ENCODE peak calls at places on chromosome 4, in nine cellular contexts. Z, M, W, G, B, X, Y, A and O are unnamed samples. For H3K4me1, the result is how much of the 10 kb centered on the place peaks cover.

GRCh38 chr4:111064342-111064993 is 441.6 kb upstream of the PITX2 start:
- DNase-seq in W (peak), Y (no peak), Z (peak), X (peak), A (no peak), G (peak), M (no peak), B (no peak), O (no peak)

GRCh38 chr4:2263701-2264321 is 1.9 kb upstream of the MXD4 start:
- DNase-seq in W (no peak), A (peak), B (no peak), Z (no peak), M (peak), Y (peak), X (no peak), G (no peak), O (peak)

GRCh38 chr4:28167411-28167810 is 1306.8 kb downstream of the STIM2 start:
- DNase-seq in A (no peak), Y (no peak), M (no peak), G (no peak), X (peak), B (no peak), W (no peak), Z (no peak), O (no peak)

GRCh38 chr4:94540476-94540875 is 88.7 kb downstream of the PDLIM5 start:
- DNase-seq in M (no peak), G (no peak), X (no peak), Z (no peak), A (no peak), W (peak), B (no peak), Y (no peak), O (no peak)

GRCh38 chr4:5162909-5163508 is 111.7 kb downstream of the STK32B start:
- DNase-seq in Z (no peak), M (no peak), B (no peak), G (no peak), W (no peak), X (no peak), Y (no peak), A (no peak), O (peak)

GRCh38 chr4:132593717-132594400 is 555.2 kb upstream of the PCDH10 start:
- DNase-seq in Y (no peak), Z (peak), W (no peak), B (peak), X (no peak), G (peak), A (no peak), M (no peak), O (no peak)

GRCh38 chr4:119300072-119300387 is 21.9 kb downstream of the FABP2 start:
- DNase-seq in Y (peak), W (no peak), B (peak), Z (peak), X (no peak), G (peak), A (no peak), M (no peak), O (peak)

GRCh38 chr4:40976343-40976742 is 226.6 kb downstream of the NSUN7 start:
- DNase-seq in A (peak), Z (peak), B (peak), M (no peak), W (peak), X (peak), Y (no peak), G (peak), O (no peak)

GRCh38 chr4:64399313-64400109 is 9.7 kb downstream of the TECRL start:
- DNase-seq in B (no peak), M (no peak), Z (no peak), W (peak), A (no peak), G (no peak), X (no peak), Y (no peak), O (no peak)

GRCh38 chr4:39285111-39285795 is 80.9 kb downstream of the RFC1 start:
- DNase-seq in W (no peak), B (no peak), X (no peak), G (no peak), Z (no peak), M (no peak), A (no peak), Y (no peak), O (no peak)

GRCh38 chr4:99207911-99208718 is 10.9 kb downstream of the ADH6 start:
- DNase-seq in A (no peak), X (no peak), B (peak), Z (no peak), M (no peak), G (no peak), W (no peak), Y (no peak), O (no peak)

GRCh38 chr4:136637071-136637777 is 895.1 kb downstream of the PCDH18 start:
- DNase-seq in Z (peak), W (peak), G (peak), M (no peak), A (peak), B (peak), X (peak), Y (no peak), O (no peak)

GRCh38 chr4:152784490-152785195 is 4.9 kb downstream of the ARFIP1 start:
- DNase-seq in A (no peak), W (peak), X (peak), Y (no peak), G (peak), B (peak), M (no peak), Z (peak), O (no peak)

GRCh38 chr4:6472387-6473263 is at the start of gene PPP2R2C:
- DNase-seq in X (peak), G (peak), A (peak), Z (no peak), B (no peak), W (peak), Y (no peak), M (no peak), O (no peak)

GRCh38 chr4:173170210-173170778 is 1.7 kb downstream of the GALNT7 start:
- DNase-seq in Y (no peak), X (no peak), M (no peak), A (no peak), Z (peak), W (no peak), G (no peak), B (peak), O (no peak)

GRCh38 chr4:80240976-80241375 is 25.5 kb upstream of the FGF5 start:
- DNase-seq in M (no peak), X (no peak), B (no peak), Y (no peak), Z (no peak), A (no peak), G (peak), W (no peak), O (no peak)

GRCh38 chr4:17490575-17491059 is 21.3 kb downstream of the QDPR start:
- DNase-seq in G (no peak), A (no peak), Z (no peak), M (no peak), B (no peak), W (no peak), Y (no peak), X (no peak), O (no peak)

GRCh38 chr4:107037188-107037587 is 1.1 kb upstream of the DKK2 start:
- DNase-seq in X (no peak), A (peak), Z (peak), G (peak), M (peak), B (no peak), Y (peak), W (peak), O (peak)

GRCh38 chr4:137674066-137674465 is 141.8 kb upstream of the PCDH18 start:
- DNase-seq in X (no peak), B (no peak), A (no peak), W (no peak), Y (no peak), M (no peak), Z (peak), G (no peak), O (no peak)

GRCh38 chr4:186368291-186368690 is 102.3 kb downstream of the F11 start:
- DNase-seq in B (no peak), G (no peak), W (no peak), M (no peak), Y (no peak), X (no peak), A (no peak), Z (no peak), O (no peak)

GRCh38 chr4:188372856-188373255 is 233.6 kb downstream of the TRIML1 start:
- DNase-seq in A (peak), Z (peak), Y (no peak), X (peak), B (peak), M (no peak), W (no peak), G (peak), O (no peak)

GRCh38 chr4:44368413-44369167 is 80.0 kb downstream of the KCTD8 start:
- DNase-seq in A (peak), M (no peak), B (no peak), Z (no peak), X (no peak), G (no peak), W (no peak), Y (no peak), O (no peak)

GRCh38 chr4:111957992-111958391 is 187.3 kb upstream of the FAM241A start:
- DNase-seq in Z (peak), M (no peak), A (no peak), G (no peak), Y (no peak), X (peak), B (no peak), W (no peak), O (no peak)

GRCh38 chr4:177680308-177680707 is 238.1 kb upstream of the AGA start:
- DNase-seq in A (no peak), X (no peak), Y (no peak), B (no peak), Z (no peak), G (no peak), M (no peak), W (no peak), O (no peak)

GRCh38 chr4:42965326-42965725 is 72.8 kb downstream of the GRXCR1 start:
- DNase-seq in G (no peak), A (no peak), X (no peak), Y (no peak), B (no peak), M (no peak), Z (no peak), W (peak), O (no peak)

GRCh38 chr4:88059781-88060180 is 52.3 kb downstream of the PKD2 start:
- DNase-seq in Y (no peak), X (no peak), W (no peak), M (no peak), A (no peak), G (no peak), Z (no peak), B (no peak), O (no peak)

GRCh38 chr4:85370400-85371032 is 104.4 kb upstream of the ARHGAP24 start:
- DNase-seq in A (peak), G (peak), M (no peak), X (peak), B (peak), Y (no peak), Z (peak), W (peak), O (no peak)

GRCh38 chr4:153676491-153676890 is 7.6 kb upstream of the TLR2 start:
- DNase-seq in A (no peak), Z (no peak), Y (no peak), M (no peak), B (no peak), W (no peak), X (no peak), G (no peak), O (no peak)

DNA sequence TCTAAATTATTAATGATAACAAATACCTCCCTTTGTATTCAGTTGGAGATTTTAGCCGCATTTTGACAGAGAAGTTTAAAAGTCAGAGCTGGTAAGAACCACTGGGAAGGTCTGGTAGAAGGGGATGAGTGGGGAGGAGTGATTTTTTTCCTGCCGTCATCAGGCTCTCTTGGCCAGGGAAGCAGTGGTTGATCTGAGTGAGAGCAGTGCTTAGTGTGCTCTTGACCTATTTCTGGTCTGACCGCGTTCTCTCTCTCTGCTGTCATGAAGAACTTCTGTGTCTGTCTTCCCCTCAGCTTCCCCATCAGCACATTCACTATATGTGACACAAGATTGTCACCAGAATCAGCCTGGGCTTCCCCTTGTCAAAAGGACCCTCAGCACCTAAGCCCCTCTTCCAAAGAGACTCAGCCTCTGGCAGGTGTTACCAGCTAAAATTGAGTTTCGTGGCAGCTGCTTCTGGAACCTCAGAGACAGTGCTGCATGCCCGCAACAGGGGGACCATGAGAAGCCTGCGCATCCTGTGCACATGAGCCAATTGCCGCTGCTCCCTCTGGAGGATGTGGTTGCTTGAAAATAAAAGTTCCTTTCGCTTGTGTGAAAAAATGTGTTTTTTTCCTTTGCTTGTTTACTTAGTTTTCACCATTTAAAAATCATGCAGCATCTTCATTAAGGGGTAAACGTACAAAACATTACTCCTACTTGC is 268.9 kb downstream of the C4orf33 start:
- DNase-seq in M (no peak), A (no peak), W (peak), B (no peak), Y (no peak), G (no peak), X (no peak), Z (no peak), O (no peak)
- H3K4me3 ChIP-seq in M (no peak), A (no peak), W (no peak), B (no peak), Y (no peak), G (no peak), X (no peak), Z (no peak), O (no peak)

GRCh38 chr4:15144249-15144966 is 142.1 kb downstream of the CPEB2 start:
- DNase-seq in A (peak), M (no peak), B (peak), Y (no peak), Z (no peak), G (peak), W (no peak), X (no peak), O (no peak)
- H3K4me1 ChIP-seq in A (under half), M (under half), B (under half), Y (under half), Z (under half), G (under half), W (under half), X (under half), O (under half)

GRCh38 chr4:139898293-139898692 is 232.7 kb downstream of the MGST2 start:
- DNase-seq in X (no peak), G (no peak), Y (no peak), A (no peak), Z (no peak), M (no peak), B (no peak), W (no peak), O (no peak)
- H3K4me3 ChIP-seq in X (no peak), G (no peak), Y (no peak), A (no peak), Z (no peak), M (no peak), B (no peak), W (no peak), O (no peak)

DNA sequence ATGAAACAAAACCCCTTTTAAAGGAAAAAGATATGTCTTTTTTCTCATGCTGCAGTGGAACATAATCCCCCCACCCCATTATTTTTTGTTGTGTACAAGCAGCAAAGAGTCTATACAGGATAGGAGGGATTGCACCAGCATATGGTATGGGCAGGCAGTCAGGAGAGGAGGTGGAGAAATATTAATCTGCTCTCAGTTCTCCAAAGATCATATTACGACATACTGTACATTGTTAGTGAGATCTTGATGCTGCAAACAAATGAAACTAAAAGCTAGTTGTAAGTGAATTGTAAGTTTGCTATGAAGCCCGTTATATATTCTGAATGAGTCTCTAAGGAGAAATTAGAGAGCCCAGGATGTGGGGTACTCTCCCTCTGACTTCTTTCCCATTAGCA is 75.3 kb downstream of the RAPGEF2 start:
- DNase-seq in B (peak), M (no peak), Z (peak), A (no peak), Y (no peak), X (no peak), G (peak), W (no peak), O (no peak)
- H3K4me1 ChIP-seq in B (under half), M (under half), Z (under half), A (under half), Y (under half), X (half or more), G (under half), W (half or more), O (under half)

GRCh38 chr4:72971572-72971971 is 97.9 kb downstream of the COX18 start:
- DNase-seq in Z (peak), M (no peak), Y (no peak), X (peak), B (peak), A (no peak), G (peak), W (no peak), O (no peak)

GRCh38 chr4:72977936-72978485 is 91.5 kb downstream of the COX18 start:
- DNase-seq in B (no peak), G (no peak), M (no peak), X (no peak), Y (no peak), Z (no peak), W (no peak), A (no peak), O (no peak)

GRCh38 chr4:72974694-72975487 is 94.6 kb downstream of the COX18 start:
- DNase-seq in X (peak), Y (no peak), W (no peak), M (no peak), B (peak), A (no peak), G (peak), Z (peak), O (no peak)

GRCh38 chr4:72970756-72971155 is 98.8 kb downstream of the COX18 start:
- DNase-seq in X (no peak), Y (no peak), B (no peak), A (no peak), Z (no peak), W (no peak), M (no peak), G (no peak), O (no peak)

DNA sequence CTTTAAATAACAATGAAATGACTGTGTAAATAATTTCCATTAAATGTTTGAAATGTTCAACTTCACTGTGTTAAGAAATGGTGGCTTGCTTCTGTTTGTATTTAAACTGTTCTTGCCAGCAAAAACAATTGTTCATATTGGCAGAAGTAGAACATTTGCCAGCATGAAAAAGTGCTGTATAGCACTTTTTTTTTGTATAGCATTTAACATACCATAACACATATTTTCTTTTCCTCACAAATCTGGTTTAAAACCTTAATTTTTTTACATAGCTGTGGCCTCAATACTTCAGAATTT is 94.1 kb downstream of the COX18 start:
- DNase-seq in M (no peak), X (no peak), Y (no peak), Z (no peak), A (no peak), G (peak), B (peak), W (no peak), O (no peak)
- H3K4me3 ChIP-seq in M (no peak), X (no peak), Y (no peak), Z (no peak), A (no peak), G (no peak), B (no peak), W (no peak), O (no peak)

DNA sequence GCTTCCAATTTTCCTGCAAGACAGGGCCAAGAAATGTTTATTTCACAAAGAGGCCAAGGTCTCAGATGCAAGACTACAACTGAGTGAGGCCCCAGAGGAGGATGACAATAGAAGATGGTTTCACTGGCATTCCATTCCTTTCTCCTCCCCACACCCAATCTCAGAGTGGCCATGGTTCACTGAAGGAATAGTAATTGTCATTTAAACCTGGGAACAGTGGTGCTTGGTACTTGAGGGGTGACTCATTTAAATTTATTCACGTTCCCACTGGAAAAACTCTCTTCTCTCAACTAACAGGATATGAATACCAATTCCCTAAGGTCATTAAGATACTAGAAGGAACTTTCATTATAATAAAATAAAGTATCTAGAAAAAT is 35.3 kb upstream of the CXCL8 start:
- DNase-seq in A (peak), Y (no peak), G (peak), X (peak), M (no peak), W (peak), B (peak), Z (peak), O (no peak)
- H3K4me1 ChIP-seq in A (under half), Y (under half), G (under half), X (half or more), M (under half), W (under half), B (under half), Z (under half), O (under half)